ENCODE peak calls at places on chromosomes 2 and 18, in eight cellular contexts. D is ascending aorta, O is BJ, L is stomach, B is endodermal cell, U is testis, A is AG04449, H is osteocyte. J is an unnamed sample.

GRCh38 chr2:3284657-3285630 is 92.7 kb downstream of the EIPR1 start:
- DNase-seq in B (no peak), H (no peak), A (no peak), L (peak; percentile 16), D (peak; percentile 42), U (no peak), O (no peak), J (no peak)

GRCh38 chr2:74735009-74735408 is 81.0 kb downstream of the SEMA4F start:
- DNase-seq in D (no peak), B (no peak), U (no peak), L (no peak), O (no peak), H (no peak), A (no peak), J (no peak)

GRCh38 chr2:24840962-24841945 is 48.0 kb downstream of the CENPO start:
- DNase-seq in L (no peak), U (no peak), H (no peak), B (no peak), O (no peak), D (no peak), A (no peak), J (peak; percentile 16)

GRCh38 chr2:205872716-205873115 is 190.4 kb downstream of the NRP2 start:
- DNase-seq in D (no peak), O (no peak), U (no peak), B (no peak), H (no peak), A (no peak), L (no peak), J (no peak)

GRCh38 chr2:65465124-65465523 is 32.7 kb upstream of the SPRED2 start:
- DNase-seq in A (no peak), O (no peak), L (no peak), H (no peak), D (no peak), B (no peak), U (no peak), J (no peak)

GRCh38 chr2:226730487-226730886 is 69.1 kb downstream of the IRS1 start:
- DNase-seq in U (no peak), L (no peak), D (no peak), O (no peak), B (peak; percentile 61), A (no peak), H (no peak), J (no peak)

GRCh38 chr2:211329421-211329820 is 773.0 kb downstream of the CPS1 start:
- DNase-seq in D (no peak), H (no peak), A (no peak), O (no peak), U (no peak), B (no peak), L (no peak), J (no peak)

GRCh38 chr2:235003096-235003775 is 51.4 kb downstream of the SH3BP4 start:
- DNase-seq in B (no peak), O (no peak), L (no peak), D (no peak), H (no peak), A (no peak), U (no peak), J (no peak)

GRCh38 chr2:52341732-52342131 is 1309.8 kb upstream of the NRXN1 start:
- DNase-seq in A (no peak), U (no peak), B (no peak), D (no peak), L (no peak), O (no peak), H (no peak), J (no peak)

GRCh38 chr2:133146893-133147292 is 421.4 kb downstream of the NCKAP5 start:
- DNase-seq in L (no peak), A (no peak), U (no peak), O (no peak), B (no peak), D (no peak), H (no peak), J (no peak)

GRCh38 chr2:5111581-5111980 is 580.6 kb upstream of the SOX11 start:
- DNase-seq in L (no peak), A (no peak), H (no peak), D (no peak), B (no peak), O (no peak), U (no peak), J (no peak)

GRCh38 chr18:45874501-45875184 is 49.2 kb downstream of the SIGLEC15 start:
- DNase-seq in O (no peak), U (no peak), L (no peak), H (no peak), B (no peak), D (no peak), A (no peak), J (no peak)

GRCh38 chr2:26184555-26185303 is 11.8 kb downstream of the GAREM2 start:
- DNase-seq in D (peak; percentile 89), H (peak; percentile 95), B (peak; percentile 92), L (peak; percentile 84), A (peak; percentile 7), O (no peak), U (peak; percentile 91), J (peak; percentile 79)

GRCh38 chr2:5140367-5140766 is 551.8 kb upstream of the SOX11 start:
- DNase-seq in B (no peak), D (no peak), O (no peak), L (no peak), U (no peak), H (no peak), A (peak; percentile 45), J (no peak)

GRCh38 chr2:113965644-113966043 is 75.8 kb downstream of the ACTR3 start:
- DNase-seq in O (no peak), U (peak; percentile 46), D (no peak), A (no peak), H (no peak), L (no peak), B (peak; percentile 73), J (no peak)
- TF ChIP-seq CTCF in O (peak; percentile 30), U (peak; percentile 19), D (peak; percentile 36), A (no peak), H (peak; percentile 41), L (no peak), B (peak; percentile 86), J (peak; percentile 80)

DNA sequence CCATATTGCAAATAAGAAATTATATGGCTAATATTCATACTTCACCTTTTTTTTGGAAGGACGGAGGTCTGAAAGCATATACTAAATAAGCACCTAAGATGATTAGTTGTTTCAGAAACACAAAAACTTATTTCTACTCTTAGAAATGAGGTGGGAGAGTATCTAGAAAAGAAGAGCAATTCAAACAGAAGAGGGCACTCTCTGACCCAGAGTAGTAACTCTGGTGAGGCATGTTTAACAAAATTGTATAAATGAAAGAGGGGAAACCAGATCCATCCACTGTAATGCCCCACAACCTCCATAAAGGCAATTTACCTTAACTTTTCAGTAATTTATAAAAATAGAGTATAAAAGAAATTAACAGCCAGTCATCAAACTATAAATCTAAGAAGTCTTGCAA is 669.6 kb upstream of the VRK2 start:
- DNase-seq in B (no peak), H (no peak), O (no peak), A (no peak), U (no peak), D (no peak), L (no peak), J (no peak)
- TF ChIP-seq CTCF in B (peak; percentile 77), H (peak; percentile 36), O (no peak), A (peak; percentile 1), U (no peak), D (no peak), L (no peak), J (peak; percentile 38)

GRCh38 chr18:78882585-78882984 is 97.0 kb upstream of the SALL3 start:
- DNase-seq in D (no peak), B (no peak), H (no peak), A (no peak), U (no peak), O (no peak), L (no peak), J (no peak)

GRCh38 chr18:78890388-78890787 is 89.2 kb upstream of the SALL3 start:
- DNase-seq in D (no peak), A (no peak), H (no peak), U (no peak), L (no peak), B (no peak), O (no peak), J (no peak)

GRCh38 chr18:78883501-78883900 is 96.1 kb upstream of the SALL3 start:
- DNase-seq in H (no peak), B (peak; percentile 19), U (no peak), D (no peak), L (no peak), A (no peak), O (no peak), J (no peak)

GRCh38 chr18:78889250-78889649 is 90.4 kb upstream of the SALL3 start:
- DNase-seq in H (no peak), A (no peak), O (no peak), U (no peak), L (no peak), B (no peak), D (no peak), J (no peak)

DNA sequence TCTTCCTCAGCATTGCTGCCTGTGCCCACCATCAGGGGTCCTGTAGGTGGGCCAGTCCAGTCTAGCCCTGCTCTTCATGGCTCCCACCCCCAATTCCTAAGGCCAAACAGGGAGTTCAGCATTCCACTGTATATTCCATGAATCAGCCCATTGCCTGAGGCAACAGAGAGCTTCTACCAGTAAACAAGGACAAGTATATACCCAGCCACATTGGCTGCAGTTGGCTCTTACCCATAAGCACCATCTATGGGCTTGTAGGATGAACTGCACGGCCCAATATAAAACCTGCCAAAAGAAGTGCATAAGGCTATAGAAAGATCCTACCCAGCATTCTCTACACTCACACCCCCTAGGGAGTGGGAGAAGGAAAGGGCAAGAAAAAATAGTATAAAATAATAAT is 95.1 kb upstream of the SALL3 start:
- DNase-seq in O (no peak), A (no peak), L (no peak), B (peak; percentile 45), D (no peak), H (no peak), U (no peak), J (no peak)
- TF ChIP-seq CTCF in O (no peak), A (no peak), L (no peak), B (peak; percentile 64), D (no peak), H (no peak), U (no peak), J (no peak)

GRCh38 chr2:47313141-47313691 is 89.7 kb upstream of the MSH2 start:
- DNase-seq in D (no peak), L (peak; percentile 39), O (no peak), H (no peak), U (no peak), B (peak; percentile 74), A (no peak), J (no peak)
- TF ChIP-seq CTCF in D (no peak), L (no peak), O (no peak), H (no peak), U (no peak), B (no peak), A (no peak), J (no peak)

J was measured in CD14-positive monocyte.